ENCODE peak calls at places on chromosome 20, in five cellular contexts. One of them, this sample, is unnamed.

GRCh38 chr20:4876301-4876700 is 125.0 kb downstream of the SLC23A2 start:
- DNase-seq in body of pancreas: no peak
- DNase-seq in AML-193: no peak
- DNase-seq in fibroblast of the conjunctiva: no peak
- DNase-seq in hypothalamus: no peak
- DNase-seq in this sample: no peak

GRCh38 chr20:49821381-49821780 is 8.8 kb downstream of the SLC9A8 start:
- DNase-seq in body of pancreas: no peak
- DNase-seq in AML-193: no peak
- DNase-seq in fibroblast of the conjunctiva: no peak
- DNase-seq in hypothalamus: no peak
- DNase-seq in this sample: no peak

GRCh38 chr20:24795444-24795843 is 153.6 kb upstream of the CST7 start:
- DNase-seq in body of pancreas: no peak
- DNase-seq in AML-193: peak
- DNase-seq in fibroblast of the conjunctiva: no peak
- DNase-seq in hypothalamus: no peak
- DNase-seq in this sample: no peak

GRCh38 chr20:34938466-34939163 is 17.0 kb downstream of the GSS start:
- DNase-seq in body of pancreas: peak
- DNase-seq in AML-193: peak
- DNase-seq in fibroblast of the conjunctiva: no peak
- DNase-seq in hypothalamus: no peak
- DNase-seq in this sample: no peak

GRCh38 chr20:44930517-44931168 is 20.8 kb downstream of the PABPC1L start:
- DNase-seq in body of pancreas: no peak
- DNase-seq in AML-193: no peak
- DNase-seq in fibroblast of the conjunctiva: no peak
- DNase-seq in hypothalamus: no peak
- DNase-seq in this sample: no peak

GRCh38 chr20:44038681-44039123 is 124.0 kb downstream of the TOX2 start:
- DNase-seq in body of pancreas: no peak
- DNase-seq in AML-193: no peak
- DNase-seq in fibroblast of the conjunctiva: no peak
- DNase-seq in hypothalamus: no peak
- DNase-seq in this sample: no peak

GRCh38 chr20:51661609-51662178 is 106.5 kb downstream of the ATP9A start:
- DNase-seq in body of pancreas: no peak
- DNase-seq in AML-193: no peak
- DNase-seq in fibroblast of the conjunctiva: no peak
- DNase-seq in hypothalamus: no peak
- DNase-seq in this sample: peak

GRCh38 chr20:61959301-61959700 is 106.4 kb downstream of the TAF4 start:
- DNase-seq in body of pancreas: peak
- DNase-seq in AML-193: no peak
- DNase-seq in fibroblast of the conjunctiva: no peak
- DNase-seq in hypothalamus: no peak
- DNase-seq in this sample: no peak

GRCh38 chr20:444862-445426 is 17.4 kb downstream of the TBC1D20 start:
- DNase-seq in body of pancreas: no peak
- DNase-seq in AML-193: no peak
- DNase-seq in fibroblast of the conjunctiva: no peak
- DNase-seq in hypothalamus: no peak
- DNase-seq in this sample: no peak

GRCh38 chr20:6081236-6081635 is 27.4 kb upstream of the LRRN4 start:
- DNase-seq in body of pancreas: no peak
- DNase-seq in AML-193: no peak
- DNase-seq in fibroblast of the conjunctiva: peak
- DNase-seq in hypothalamus: no peak
- DNase-seq in this sample: no peak

GRCh38 chr20:50172347-50173013 is 18.1 kb upstream of the CEBPB start:
- DNase-seq in body of pancreas: peak
- DNase-seq in AML-193: no peak
- DNase-seq in fibroblast of the conjunctiva: no peak
- DNase-seq in hypothalamus: no peak
- DNase-seq in this sample: peak

GRCh38 chr20:63123326-63123725 is 92.6 kb downstream of the YTHDF1 start:
- DNase-seq in body of pancreas: peak
- DNase-seq in AML-193: no peak
- DNase-seq in fibroblast of the conjunctiva: no peak
- DNase-seq in hypothalamus: no peak
- DNase-seq in this sample: no peak

GRCh38 chr20:32155017-32155965 is 45.8 kb downstream of the TM9SF4 start:
- DNase-seq in body of pancreas: peak
- DNase-seq in AML-193: peak
- DNase-seq in fibroblast of the conjunctiva: peak
- DNase-seq in hypothalamus: peak
- DNase-seq in this sample: peak